ENCODE peak calls at places on chromosomes 5 and 9, in nine cellular contexts. One of them, this sample, is unnamed.

GRCh38 chr5:32522429-32523143 is 62.8 kb upstream of the SUB1 start:
- DNase-seq in H4: peak
- DNase-seq in HS-5: peak
- DNase-seq in lower lobe of right lung: peak
- DNase-seq in aorta: no peak
- DNase-seq in mesendoderm: no peak
- DNase-seq in C1 segment of cervical spinal cord: no peak
- DNase-seq in OCI-M1: no peak
- DNase-seq in central memory CD4-positive, alpha-beta T cell: peak
- DNase-seq in this sample: peak

GRCh38 chr5:10709409-10709808 is 51.6 kb downstream of the DAP start:
- DNase-seq in HS-5: no peak
- DNase-seq in lower lobe of right lung: no peak
- DNase-seq in H4: no peak
- DNase-seq in mesendoderm: no peak
- DNase-seq in OCI-M1: no peak
- DNase-seq in C1 segment of cervical spinal cord: no peak
- DNase-seq in central memory CD4-positive, alpha-beta T cell: no peak
- DNase-seq in aorta: no peak
- DNase-seq in this sample: no peak

GRCh38 chr5:180860273-180860886 is 696 bp downstream of the ZFP62 start:
- DNase-seq in HS-5: no peak
- DNase-seq in H4: peak
- DNase-seq in lower lobe of right lung: peak
- DNase-seq in C1 segment of cervical spinal cord: no peak
- DNase-seq in aorta: no peak
- DNase-seq in mesendoderm: peak
- DNase-seq in OCI-M1: peak
- DNase-seq in central memory CD4-positive, alpha-beta T cell: peak
- DNase-seq in this sample: peak

GRCh38 chr9:130847306-130848217 is 12.5 kb downstream of the ABL1 start:
- DNase-seq in OCI-M1: no peak
- DNase-seq in H4: peak
- DNase-seq in C1 segment of cervical spinal cord: no peak
- DNase-seq in aorta: peak
- DNase-seq in lower lobe of right lung: no peak
- DNase-seq in mesendoderm: peak
- DNase-seq in central memory CD4-positive, alpha-beta T cell: no peak
- DNase-seq in HS-5: peak
- DNase-seq in this sample: peak

GRCh38 chr5:150632305-150633160 is 7.9 kb upstream of the SYNPO start:
- DNase-seq in central memory CD4-positive, alpha-beta T cell: no peak
- DNase-seq in HS-5: no peak
- DNase-seq in C1 segment of cervical spinal cord: no peak
- DNase-seq in lower lobe of right lung: no peak
- DNase-seq in OCI-M1: no peak
- DNase-seq in aorta: no peak
- DNase-seq in mesendoderm: no peak
- DNase-seq in H4: no peak
- DNase-seq in this sample: no peak

GRCh38 chr9:13388157-13388556 is 108.7 kb upstream of the MPDZ start:
- DNase-seq in lower lobe of right lung: no peak
- DNase-seq in C1 segment of cervical spinal cord: no peak
- DNase-seq in HS-5: no peak
- DNase-seq in central memory CD4-positive, alpha-beta T cell: no peak
- DNase-seq in mesendoderm: no peak
- DNase-seq in OCI-M1: no peak
- DNase-seq in H4: no peak
- DNase-seq in aorta: no peak
- DNase-seq in this sample: no peak

GRCh38 chr5:126971455-126972019 is 58.8 kb downstream of the MARCHF3 start:
- DNase-seq in OCI-M1: peak
- DNase-seq in lower lobe of right lung: no peak
- DNase-seq in mesendoderm: no peak
- DNase-seq in H4: no peak
- DNase-seq in aorta: no peak
- DNase-seq in C1 segment of cervical spinal cord: no peak
- DNase-seq in HS-5: no peak
- DNase-seq in central memory CD4-positive, alpha-beta T cell: no peak
- DNase-seq in this sample: no peak

GRCh38 chr5:33843579-33843978 is 48.2 kb downstream of the ADAMTS12 start:
- DNase-seq in H4: peak
- DNase-seq in lower lobe of right lung: no peak
- DNase-seq in HS-5: peak
- DNase-seq in central memory CD4-positive, alpha-beta T cell: no peak
- DNase-seq in mesendoderm: no peak
- DNase-seq in OCI-M1: no peak
- DNase-seq in C1 segment of cervical spinal cord: no peak
- DNase-seq in aorta: no peak
- DNase-seq in this sample: no peak

GRCh38 chr5:17147225-17148120 is 70.0 kb upstream of the BASP1 start:
- DNase-seq in OCI-M1: no peak
- DNase-seq in C1 segment of cervical spinal cord: no peak
- DNase-seq in HS-5: no peak
- DNase-seq in lower lobe of right lung: no peak
- DNase-seq in aorta: no peak
- DNase-seq in central memory CD4-positive, alpha-beta T cell: no peak
- DNase-seq in H4: no peak
- DNase-seq in mesendoderm: no peak
- DNase-seq in this sample: no peak

GRCh38 chr9:93945400-93946337 is 9.5 kb downstream of the BARX1 start:
- DNase-seq in OCI-M1: peak
- DNase-seq in lower lobe of right lung: no peak
- DNase-seq in mesendoderm: no peak
- DNase-seq in C1 segment of cervical spinal cord: no peak
- DNase-seq in central memory CD4-positive, alpha-beta T cell: no peak
- DNase-seq in H4: no peak
- DNase-seq in HS-5: no peak
- DNase-seq in aorta: no peak
- DNase-seq in this sample: no peak

GRCh38 chr9:93167185-93167584 is 16.8 kb upstream of the WNK2 start:
- DNase-seq in lower lobe of right lung: no peak
- DNase-seq in mesendoderm: no peak
- DNase-seq in HS-5: no peak
- DNase-seq in central memory CD4-positive, alpha-beta T cell: no peak
- DNase-seq in OCI-M1: no peak
- DNase-seq in H4: no peak
- DNase-seq in aorta: no peak
- DNase-seq in C1 segment of cervical spinal cord: no peak
- DNase-seq in this sample: no peak

GRCh38 chr5:159337291-159337974 is 7.1 kb upstream of the IL12B start:
- DNase-seq in HS-5: peak
- DNase-seq in aorta: no peak
- DNase-seq in lower lobe of right lung: no peak
- DNase-seq in central memory CD4-positive, alpha-beta T cell: peak
- DNase-seq in OCI-M1: peak
- DNase-seq in H4: peak
- DNase-seq in mesendoderm: peak
- DNase-seq in C1 segment of cervical spinal cord: no peak
- DNase-seq in this sample: no peak

GRCh38 chr5:126615286-126615685 is 14.5 kb downstream of the PHAX start:
- DNase-seq in HS-5: no peak
- DNase-seq in lower lobe of right lung: no peak
- DNase-seq in mesendoderm: no peak
- DNase-seq in aorta: no peak
- DNase-seq in H4: no peak
- DNase-seq in OCI-M1: no peak
- DNase-seq in C1 segment of cervical spinal cord: no peak
- DNase-seq in central memory CD4-positive, alpha-beta T cell: no peak
- DNase-seq in this sample: no peak

GRCh38 chr9:133686642-133687575 is 50.7 kb downstream of the DBH start:
- DNase-seq in aorta: peak
- DNase-seq in OCI-M1: no peak
- DNase-seq in mesendoderm: no peak
- DNase-seq in C1 segment of cervical spinal cord: no peak
- DNase-seq in H4: no peak
- DNase-seq in HS-5: no peak
- DNase-seq in lower lobe of right lung: peak
- DNase-seq in central memory CD4-positive, alpha-beta T cell: no peak
- DNase-seq in this sample: peak

GRCh38 chr5:123916331-123917121 is 404.5 kb downstream of the CSNK1G3 start:
- DNase-seq in OCI-M1: no peak
- DNase-seq in lower lobe of right lung: no peak
- DNase-seq in central memory CD4-positive, alpha-beta T cell: no peak
- DNase-seq in mesendoderm: no peak
- DNase-seq in C1 segment of cervical spinal cord: no peak
- DNase-seq in HS-5: peak
- DNase-seq in H4: peak
- DNase-seq in aorta: no peak
- DNase-seq in this sample: no peak

This sample was measured in Right ventricle myocardium superior.